ENCODE peak calls at places on chromosomes 16 and 17, in nine cellular contexts. One of them, this sample, is unnamed.

GRCh38 chr16:56282455-56282854 is 91.2 kb downstream of the GNAO1 start:
- DNase-seq in sigmoid colon: no peak
- DNase-seq in suprapubic skin: no peak
- DNase-seq in ovary: no peak
- DNase-seq in A549: no peak
- DNase-seq in stomach: no peak
- DNase-seq in K562: no peak
- DNase-seq in transverse colon: no peak
- DNase-seq in GM12878: no peak
- DNase-seq in this sample: no peak

GRCh38 chr17:49646391-49647255 is 31.3 kb downstream of the SPOP start:
- DNase-seq in ovary: no peak
- DNase-seq in GM12878: peak
- DNase-seq in suprapubic skin: no peak
- DNase-seq in stomach: no peak
- DNase-seq in A549: peak
- DNase-seq in K562: no peak
- DNase-seq in transverse colon: peak
- DNase-seq in sigmoid colon: peak
- DNase-seq in this sample: no peak

GRCh38 chr17:17402558-17402957 is 74.2 kb upstream of the MED9 start:
- DNase-seq in suprapubic skin: no peak
- DNase-seq in transverse colon: no peak
- DNase-seq in A549: no peak
- DNase-seq in ovary: no peak
- DNase-seq in GM12878: no peak
- DNase-seq in stomach: no peak
- DNase-seq in sigmoid colon: no peak
- DNase-seq in K562: no peak
- DNase-seq in this sample: no peak

GRCh38 chr16:57639172-57639571 is 10.7 kb downstream of the ADGRG1 start:
- DNase-seq in stomach: peak
- DNase-seq in A549: no peak
- DNase-seq in transverse colon: no peak
- DNase-seq in GM12878: no peak
- DNase-seq in K562: no peak
- DNase-seq in suprapubic skin: no peak
- DNase-seq in ovary: peak
- DNase-seq in sigmoid colon: no peak
- DNase-seq in this sample: no peak

GRCh38 chr16:68626557-68626956 is 18.6 kb upstream of the CDH3 start:
- DNase-seq in sigmoid colon: no peak
- DNase-seq in K562: no peak
- DNase-seq in GM12878: no peak
- DNase-seq in suprapubic skin: no peak
- DNase-seq in ovary: no peak
- DNase-seq in A549: no peak
- DNase-seq in transverse colon: no peak
- DNase-seq in stomach: no peak
- DNase-seq in this sample: no peak

GRCh38 chr16:8850279-8850885 is 18.4 kb downstream of the CARHSP1 start:
- DNase-seq in suprapubic skin: no peak
- DNase-seq in A549: no peak
- DNase-seq in K562: no peak
- DNase-seq in GM12878: no peak
- DNase-seq in ovary: no peak
- DNase-seq in stomach: no peak
- DNase-seq in transverse colon: no peak
- DNase-seq in sigmoid colon: peak
- DNase-seq in this sample: no peak

GRCh38 chr17:29059281-29059680 is 16.3 kb downstream of the PIPOX start:
- DNase-seq in transverse colon: no peak
- DNase-seq in stomach: no peak
- DNase-seq in K562: no peak
- DNase-seq in suprapubic skin: no peak
- DNase-seq in ovary: no peak
- DNase-seq in GM12878: no peak
- DNase-seq in A549: peak
- DNase-seq in sigmoid colon: no peak
- DNase-seq in this sample: no peak

GRCh38 chr16:54503011-54503410 is 216.4 kb upstream of the IRX3 start:
- DNase-seq in sigmoid colon: no peak
- DNase-seq in GM12878: no peak
- DNase-seq in A549: no peak
- DNase-seq in ovary: no peak
- DNase-seq in stomach: no peak
- DNase-seq in K562: no peak
- DNase-seq in transverse colon: peak
- DNase-seq in suprapubic skin: no peak
- DNase-seq in this sample: no peak

GRCh38 chr17:76524598-76525512 is 12.7 kb downstream of the CYGB start:
- DNase-seq in ovary: peak
- DNase-seq in transverse colon: peak
- DNase-seq in stomach: peak
- DNase-seq in sigmoid colon: no peak
- DNase-seq in suprapubic skin: no peak
- DNase-seq in A549: peak
- DNase-seq in K562: no peak
- DNase-seq in GM12878: no peak
- DNase-seq in this sample: no peak

GRCh38 chr16:46839986-46840443 is 9.0 kb upstream of the C16orf87 start:
- DNase-seq in suprapubic skin: no peak
- DNase-seq in transverse colon: no peak
- DNase-seq in stomach: no peak
- DNase-seq in K562: no peak
- DNase-seq in sigmoid colon: no peak
- DNase-seq in A549: no peak
- DNase-seq in ovary: no peak
- DNase-seq in GM12878: no peak
- DNase-seq in this sample: no peak

GRCh38 chr17:76267051-76267576 is 2.0 kb downstream of the UBALD2 start:
- DNase-seq in suprapubic skin: no peak
- DNase-seq in sigmoid colon: no peak
- DNase-seq in ovary: no peak
- DNase-seq in GM12878: no peak
- DNase-seq in K562: no peak
- DNase-seq in A549: no peak
- DNase-seq in transverse colon: no peak
- DNase-seq in stomach: no peak
- DNase-seq in this sample: no peak

GRCh38 chr17:32143525-32143865 is 1.2 kb downstream of the RHOT1 start:
- DNase-seq in suprapubic skin: no peak
- DNase-seq in A549: no peak
- DNase-seq in GM12878: no peak
- DNase-seq in ovary: no peak
- DNase-seq in K562: no peak
- DNase-seq in transverse colon: no peak
- DNase-seq in sigmoid colon: no peak
- DNase-seq in stomach: no peak
- DNase-seq in this sample: no peak

GRCh38 chr16:81578636-81579413 is 134.2 kb downstream of the CMIP start:
- DNase-seq in GM12878: no peak
- DNase-seq in ovary: no peak
- DNase-seq in suprapubic skin: no peak
- DNase-seq in sigmoid colon: no peak
- DNase-seq in transverse colon: no peak
- DNase-seq in A549: no peak
- DNase-seq in K562: no peak
- DNase-seq in stomach: no peak
- DNase-seq in this sample: no peak

GRCh38 chr16:72635694-72636093 is 412.2 kb downstream of the ZFHX3 start:
- DNase-seq in A549: no peak
- DNase-seq in ovary: no peak
- DNase-seq in K562: no peak
- DNase-seq in suprapubic skin: no peak
- DNase-seq in stomach: no peak
- DNase-seq in sigmoid colon: no peak
- DNase-seq in GM12878: no peak
- DNase-seq in transverse colon: no peak
- DNase-seq in this sample: no peak
- TF ChIP-seq EP300 in A549: no peak
- TF ChIP-seq EP300 in ovary: no peak
- TF ChIP-seq EP300 in K562: no peak
- TF ChIP-seq EP300 in suprapubic skin: no peak
- TF ChIP-seq EP300 in stomach: no peak
- TF ChIP-seq EP300 in sigmoid colon: no peak
- TF ChIP-seq EP300 in GM12878: no peak
- TF ChIP-seq EP300 in transverse colon: no peak
- TF ChIP-seq EP300 in this sample: no peak

GRCh38 chr16:19084879-19085278 is 17.5 kb downstream of the COQ7 start:
- DNase-seq in stomach: no peak
- DNase-seq in sigmoid colon: no peak
- DNase-seq in ovary: no peak
- DNase-seq in GM12878: no peak
- DNase-seq in transverse colon: no peak
- DNase-seq in suprapubic skin: no peak
- DNase-seq in A549: no peak
- DNase-seq in K562: no peak
- DNase-seq in this sample: no peak

GRCh38 chr16:19085679-19086200 is 18.3 kb downstream of the COQ7 start:
- DNase-seq in sigmoid colon: no peak
- DNase-seq in stomach: peak
- DNase-seq in K562: peak
- DNase-seq in A549: no peak
- DNase-seq in GM12878: no peak
- DNase-seq in transverse colon: peak
- DNase-seq in ovary: no peak
- DNase-seq in suprapubic skin: no peak
- DNase-seq in this sample: no peak

GRCh38 chr16:19084139-19084538 is 16.7 kb downstream of the COQ7 start:
- DNase-seq in transverse colon: no peak
- DNase-seq in K562: no peak
- DNase-seq in stomach: no peak
- DNase-seq in sigmoid colon: no peak
- DNase-seq in suprapubic skin: no peak
- DNase-seq in ovary: no peak
- DNase-seq in GM12878: no peak
- DNase-seq in A549: no peak
- DNase-seq in this sample: no peak

GRCh38 chr16:19088341-19088916 is 21.0 kb downstream of the COQ7 start:
- DNase-seq in suprapubic skin: no peak
- DNase-seq in A549: no peak
- DNase-seq in GM12878: no peak
- DNase-seq in sigmoid colon: no peak
- DNase-seq in K562: no peak
- DNase-seq in transverse colon: no peak
- DNase-seq in ovary: no peak
- DNase-seq in stomach: no peak
- DNase-seq in this sample: no peak

DNA sequence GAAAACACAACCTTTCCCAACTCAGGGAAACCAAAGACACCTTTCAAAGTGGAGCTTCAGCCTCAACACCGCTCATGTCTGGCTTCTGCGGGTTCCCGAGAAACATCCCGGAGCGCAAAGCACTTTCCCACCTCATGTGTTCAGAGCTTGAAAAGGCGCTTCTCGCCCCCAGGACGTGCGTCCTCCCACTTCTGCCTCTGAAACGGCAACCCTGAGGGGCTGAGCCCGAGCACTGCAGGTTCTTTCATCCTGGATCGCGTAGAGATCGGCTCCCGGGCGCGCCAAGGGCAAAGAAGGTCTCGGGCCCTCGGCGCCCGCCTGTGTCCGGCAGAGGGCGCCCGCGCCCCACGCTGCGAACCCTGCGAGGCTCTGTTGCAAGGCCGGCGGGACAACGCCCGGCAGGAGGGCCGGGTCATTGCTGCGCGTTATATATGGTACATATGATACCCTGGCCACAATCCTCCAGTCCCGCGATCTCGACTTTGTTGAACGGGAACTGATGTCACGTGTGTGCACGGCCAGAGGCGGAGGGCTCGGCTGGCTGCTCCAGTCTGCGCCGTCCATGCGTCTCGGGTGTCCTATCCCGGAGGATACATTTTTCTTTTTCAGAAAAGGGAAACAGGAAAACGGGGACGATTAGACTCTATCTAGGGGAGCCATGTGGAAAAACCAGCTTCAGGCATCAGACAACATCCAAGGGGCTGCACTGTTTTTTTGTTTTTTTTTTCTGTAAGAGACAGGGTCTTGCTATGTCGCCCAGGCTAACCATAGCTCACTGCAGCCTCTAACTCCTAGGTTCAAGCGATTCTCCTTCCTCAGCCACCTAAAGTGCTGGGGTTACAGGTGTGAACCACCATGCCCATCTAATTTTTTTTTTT is 19.1 kb downstream of the COQ7 start:
- DNase-seq in stomach: peak
- DNase-seq in K562: peak
- DNase-seq in ovary: peak
- DNase-seq in A549: peak
- DNase-seq in suprapubic skin: peak
- DNase-seq in GM12878: peak
- DNase-seq in sigmoid colon: peak
- DNase-seq in transverse colon: peak
- DNase-seq in this sample: peak
- TF ChIP-seq POLR2A in stomach: no peak
- TF ChIP-seq POLR2A in K562: no peak
- TF ChIP-seq POLR2A in ovary: no peak
- TF ChIP-seq POLR2A in A549: peak
- TF ChIP-seq POLR2A in suprapubic skin: no peak
- TF ChIP-seq POLR2A in GM12878: peak
- TF ChIP-seq POLR2A in sigmoid colon: no peak
- TF ChIP-seq POLR2A in transverse colon: peak
- TF ChIP-seq POLR2A in this sample: peak

DNA sequence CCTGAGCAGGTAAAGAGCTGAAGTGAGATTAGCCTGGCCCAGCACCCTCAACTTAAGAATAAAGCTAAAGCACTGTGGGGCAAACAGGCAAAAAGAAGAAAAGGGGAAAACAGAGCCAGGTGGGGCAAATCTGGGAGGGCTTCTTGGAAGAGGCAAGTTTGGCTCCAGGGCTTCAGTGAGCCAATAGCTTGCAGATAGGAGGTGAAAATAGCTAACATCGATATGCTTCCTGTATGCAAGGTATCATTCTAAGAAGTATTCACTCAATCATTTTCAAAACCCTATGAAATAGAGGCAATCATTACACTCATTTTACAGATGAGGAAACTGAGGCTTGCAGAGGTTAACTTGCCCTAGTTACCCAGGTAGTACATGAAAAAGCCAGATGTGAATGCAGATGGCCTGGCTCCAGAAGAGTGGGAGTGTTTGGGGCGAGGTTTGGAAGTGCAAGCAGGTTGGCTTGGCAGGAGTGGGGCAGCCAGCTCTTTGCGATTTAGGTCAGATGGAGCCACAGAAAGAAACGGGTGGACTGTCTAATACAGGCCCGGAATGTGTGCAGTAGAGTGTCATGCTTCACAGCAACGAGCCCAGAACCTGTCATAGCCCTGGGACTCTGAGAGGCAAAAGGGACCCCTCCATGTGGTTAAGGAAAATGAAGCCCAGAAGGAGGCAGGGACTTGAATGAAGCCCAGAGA is 5.7 kb downstream of the WNT3 start:
- DNase-seq in GM12878: no peak
- DNase-seq in sigmoid colon: no peak
- DNase-seq in transverse colon: no peak
- DNase-seq in K562: no peak
- DNase-seq in stomach: no peak
- DNase-seq in A549: no peak
- DNase-seq in suprapubic skin: no peak
- DNase-seq in ovary: no peak
- DNase-seq in this sample: no peak
- H3K27ac ChIP-seq in GM12878: no peak
- H3K27ac ChIP-seq in sigmoid colon: no peak
- H3K27ac ChIP-seq in transverse colon: no peak
- H3K27ac ChIP-seq in K562: no peak
- H3K27ac ChIP-seq in stomach: no peak
- H3K27ac ChIP-seq in A549: no peak
- H3K27ac ChIP-seq in suprapubic skin: no peak
- H3K27ac ChIP-seq in ovary: no peak
- H3K27ac ChIP-seq in this sample: no peak

GRCh38 chr17:37239690-37240344 is 136.0 kb upstream of the C17orf78 start:
- DNase-seq in K562: peak
- DNase-seq in suprapubic skin: no peak
- DNase-seq in GM12878: no peak
- DNase-seq in stomach: no peak
- DNase-seq in transverse colon: no peak
- DNase-seq in sigmoid colon: no peak
- DNase-seq in A549: peak
- DNase-seq in ovary: no peak
- DNase-seq in this sample: no peak
- TF ChIP-seq EP300 in K562: no peak
- TF ChIP-seq EP300 in suprapubic skin: no peak
- TF ChIP-seq EP300 in GM12878: no peak
- TF ChIP-seq EP300 in stomach: no peak
- TF ChIP-seq EP300 in transverse colon: no peak
- TF ChIP-seq EP300 in sigmoid colon: no peak
- TF ChIP-seq EP300 in A549: no peak
- TF ChIP-seq EP300 in ovary: no peak
- TF ChIP-seq EP300 in this sample: no peak

This sample was measured in upper lobe of left lung.